ENCODE peak calls at places on chromosomes 16 and 17, in six cellular contexts. One of them, this sample, is unnamed.

GRCh38 chr17:28572294-28573099 is 1.2 kb upstream of the PIGS start:
- DNase-seq in right lobe of liver: no peak
- DNase-seq in EL: no peak
- DNase-seq in neural progenitor cell: no peak
- DNase-seq in activated gamma-delta T cell treated with Interleukin-2 at 50 U/mL for 16 hours: no peak
- DNase-seq in KG1: no peak
- DNase-seq in this sample: no peak

GRCh38 chr16:24610421-24610765 is 71.0 kb downstream of the RBBP6 start:
- DNase-seq in right lobe of liver: no peak
- DNase-seq in EL: peak; percentile 48
- DNase-seq in neural progenitor cell: peak; percentile 63
- DNase-seq in activated gamma-delta T cell treated with Interleukin-2 at 50 U/mL for 16 hours: no peak
- DNase-seq in KG1: no peak
- DNase-seq in this sample: peak; percentile 21

GRCh38 chr16:82544378-82544777 is 82.4 kb upstream of the CDH13 start:
- DNase-seq in right lobe of liver: no peak
- DNase-seq in EL: no peak
- DNase-seq in neural progenitor cell: no peak
- DNase-seq in activated gamma-delta T cell treated with Interleukin-2 at 50 U/mL for 16 hours: no peak
- DNase-seq in KG1: no peak
- DNase-seq in this sample: no peak

GRCh38 chr17:77400445-77400870 is 259.7 kb downstream of the SEC14L1 start:
- DNase-seq in right lobe of liver: no peak
- DNase-seq in EL: peak; percentile 37
- DNase-seq in neural progenitor cell: peak; percentile 59
- DNase-seq in activated gamma-delta T cell treated with Interleukin-2 at 50 U/mL for 16 hours: peak; percentile 76
- DNase-seq in KG1: peak; percentile 64
- DNase-seq in this sample: peak; percentile 58

GRCh38 chr16:3873482-3874173 is 6.9 kb downstream of the CREBBP start:
- DNase-seq in right lobe of liver: no peak
- DNase-seq in EL: no peak
- DNase-seq in neural progenitor cell: no peak
- DNase-seq in activated gamma-delta T cell treated with Interleukin-2 at 50 U/mL for 16 hours: no peak
- DNase-seq in KG1: no peak
- DNase-seq in this sample: no peak

GRCh38 chr17:3770471-3770870 is 30.5 kb downstream of the ITGAE start:
- DNase-seq in right lobe of liver: no peak
- DNase-seq in EL: no peak
- DNase-seq in neural progenitor cell: peak; percentile 15
- DNase-seq in activated gamma-delta T cell treated with Interleukin-2 at 50 U/mL for 16 hours: peak; percentile 78
- DNase-seq in KG1: peak; percentile 28
- DNase-seq in this sample: no peak

GRCh38 chr17:82639628-82640027 is 8.6 kb downstream of the WDR45B start:
- DNase-seq in right lobe of liver: no peak
- DNase-seq in EL: no peak
- DNase-seq in neural progenitor cell: no peak
- DNase-seq in activated gamma-delta T cell treated with Interleukin-2 at 50 U/mL for 16 hours: no peak
- DNase-seq in KG1: no peak
- DNase-seq in this sample: no peak

GRCh38 chr17:50184057-50184456 is 17.4 kb downstream of the COL1A1 start:
- DNase-seq in right lobe of liver: no peak
- DNase-seq in EL: no peak
- DNase-seq in neural progenitor cell: peak; percentile 59
- DNase-seq in activated gamma-delta T cell treated with Interleukin-2 at 50 U/mL for 16 hours: no peak
- DNase-seq in KG1: no peak
- DNase-seq in this sample: no peak

GRCh38 chr16:56972403-56972802 is 10.7 kb downstream of the CETP start:
- DNase-seq in right lobe of liver: no peak
- DNase-seq in EL: no peak
- DNase-seq in neural progenitor cell: no peak
- DNase-seq in activated gamma-delta T cell treated with Interleukin-2 at 50 U/mL for 16 hours: no peak
- DNase-seq in KG1: no peak
- DNase-seq in this sample: no peak

GRCh38 chr16:88306860-88307545 is 75.8 kb upstream of the ZNF469 start:
- DNase-seq in right lobe of liver: peak; percentile 31
- DNase-seq in EL: peak; percentile 96
- DNase-seq in neural progenitor cell: no peak
- DNase-seq in activated gamma-delta T cell treated with Interleukin-2 at 50 U/mL for 16 hours: no peak
- DNase-seq in KG1: no peak
- DNase-seq in this sample: peak; percentile 35

GRCh38 chr16:89152831-89153700 is 18.5 kb upstream of the CDH15 start:
- DNase-seq in right lobe of liver: peak; percentile 44
- DNase-seq in EL: no peak
- DNase-seq in neural progenitor cell: no peak
- DNase-seq in activated gamma-delta T cell treated with Interleukin-2 at 50 U/mL for 16 hours: no peak
- DNase-seq in KG1: no peak
- DNase-seq in this sample: no peak

GRCh38 chr17:1460233-1460632 is 4.2 kb upstream of the CRK start:
- DNase-seq in right lobe of liver: peak; percentile 95
- DNase-seq in EL: peak; percentile 37
- DNase-seq in neural progenitor cell: no peak
- DNase-seq in activated gamma-delta T cell treated with Interleukin-2 at 50 U/mL for 16 hours: no peak
- DNase-seq in KG1: no peak
- DNase-seq in this sample: peak; percentile 49

GRCh38 chr17:45020354-45021138 is 30.9 kb downstream of the DCAKD start:
- DNase-seq in right lobe of liver: no peak
- DNase-seq in EL: no peak
- DNase-seq in neural progenitor cell: peak; percentile 81
- DNase-seq in activated gamma-delta T cell treated with Interleukin-2 at 50 U/mL for 16 hours: no peak
- DNase-seq in KG1: no peak
- DNase-seq in this sample: peak; percentile 64

GRCh38 chr17:62819511-62820221 is 11.6 kb upstream of the MARCHF10 start:
- DNase-seq in right lobe of liver: no peak
- DNase-seq in EL: peak; percentile 98
- DNase-seq in neural progenitor cell: peak; percentile 67
- DNase-seq in activated gamma-delta T cell treated with Interleukin-2 at 50 U/mL for 16 hours: no peak
- DNase-seq in KG1: no peak
- DNase-seq in this sample: peak; percentile 90

GRCh38 chr16:66081967-66082366 is 284.5 kb upstream of the CDH5 start:
- DNase-seq in right lobe of liver: no peak
- DNase-seq in EL: peak; percentile 59
- DNase-seq in neural progenitor cell: no peak
- DNase-seq in activated gamma-delta T cell treated with Interleukin-2 at 50 U/mL for 16 hours: no peak
- DNase-seq in KG1: no peak
- DNase-seq in this sample: no peak

GRCh38 chr17:32361270-32361669 is 11.3 kb downstream of the ZNF207 start:
- DNase-seq in right lobe of liver: no peak
- DNase-seq in EL: no peak
- DNase-seq in neural progenitor cell: no peak
- DNase-seq in activated gamma-delta T cell treated with Interleukin-2 at 50 U/mL for 16 hours: no peak
- DNase-seq in KG1: no peak
- DNase-seq in this sample: no peak

GRCh38 chr17:39755550-39756375 is 18.0 kb downstream of the GRB7 start:
- DNase-seq in right lobe of liver: no peak
- DNase-seq in EL: no peak
- DNase-seq in neural progenitor cell: no peak
- DNase-seq in activated gamma-delta T cell treated with Interleukin-2 at 50 U/mL for 16 hours: peak; percentile 58
- DNase-seq in KG1: no peak
- DNase-seq in this sample: no peak

GRCh38 chr17:50363217-50364060 is 9.5 kb downstream of the MRPL27 start:
- DNase-seq in right lobe of liver: peak; percentile 41
- DNase-seq in EL: peak; percentile 41
- DNase-seq in neural progenitor cell: peak; percentile 94
- DNase-seq in activated gamma-delta T cell treated with Interleukin-2 at 50 U/mL for 16 hours: no peak
- DNase-seq in KG1: no peak
- DNase-seq in this sample: peak; percentile 25

GRCh38 chr16:12612598-12613101 is 191.0 kb downstream of the CPPED1 start:
- DNase-seq in right lobe of liver: no peak
- DNase-seq in EL: no peak
- DNase-seq in neural progenitor cell: no peak
- DNase-seq in activated gamma-delta T cell treated with Interleukin-2 at 50 U/mL for 16 hours: no peak
- DNase-seq in KG1: no peak
- DNase-seq in this sample: no peak

GRCh38 chr16:82201906-82202305 is 31.9 kb upstream of the MPHOSPH6 start:
- DNase-seq in right lobe of liver: no peak
- DNase-seq in EL: no peak
- DNase-seq in neural progenitor cell: no peak
- DNase-seq in activated gamma-delta T cell treated with Interleukin-2 at 50 U/mL for 16 hours: no peak
- DNase-seq in KG1: no peak
- DNase-seq in this sample: no peak

GRCh38 chr16:2460916-2461315 is 1.0 kb downstream of the TEDC2 start:
- DNase-seq in right lobe of liver: no peak
- DNase-seq in EL: no peak
- DNase-seq in neural progenitor cell: no peak
- DNase-seq in activated gamma-delta T cell treated with Interleukin-2 at 50 U/mL for 16 hours: no peak
- DNase-seq in KG1: no peak
- DNase-seq in this sample: no peak

GRCh38 chr17:33871720-33872535 is 383.2 kb upstream of the CCL2 start:
- DNase-seq in right lobe of liver: no peak
- DNase-seq in EL: peak; percentile 13
- DNase-seq in neural progenitor cell: no peak
- DNase-seq in activated gamma-delta T cell treated with Interleukin-2 at 50 U/mL for 16 hours: no peak
- DNase-seq in KG1: no peak
- DNase-seq in this sample: no peak

GRCh38 chr16:51864575-51864974 is 682.4 kb downstream of the TOX3 start:
- DNase-seq in right lobe of liver: no peak
- DNase-seq in EL: no peak
- DNase-seq in neural progenitor cell: no peak
- DNase-seq in activated gamma-delta T cell treated with Interleukin-2 at 50 U/mL for 16 hours: no peak
- DNase-seq in KG1: no peak
- DNase-seq in this sample: no peak

GRCh38 chr17:3772764-3773163 is 28.2 kb downstream of the ITGAE start:
- DNase-seq in right lobe of liver: peak; percentile 28
- DNase-seq in EL: no peak
- DNase-seq in neural progenitor cell: no peak
- DNase-seq in activated gamma-delta T cell treated with Interleukin-2 at 50 U/mL for 16 hours: no peak
- DNase-seq in KG1: no peak
- DNase-seq in this sample: no peak

GRCh38 chr16:1564325-1564724 is 30.9 kb downstream of the TMEM204 start:
- DNase-seq in right lobe of liver: no peak
- DNase-seq in EL: no peak
- DNase-seq in neural progenitor cell: no peak
- DNase-seq in activated gamma-delta T cell treated with Interleukin-2 at 50 U/mL for 16 hours: no peak
- DNase-seq in KG1: no peak
- DNase-seq in this sample: no peak

GRCh38 chr16:31134091-31134571 is 1.4 kb downstream of the PRSS8 start:
- DNase-seq in right lobe of liver: no peak
- DNase-seq in EL: no peak
- DNase-seq in neural progenitor cell: no peak
- DNase-seq in activated gamma-delta T cell treated with Interleukin-2 at 50 U/mL for 16 hours: no peak
- DNase-seq in KG1: no peak
- DNase-seq in this sample: no peak

GRCh38 chr17:29014716-29015115 is 8.9 kb upstream of the SEZ6 start:
- DNase-seq in right lobe of liver: no peak
- DNase-seq in EL: no peak
- DNase-seq in neural progenitor cell: no peak
- DNase-seq in activated gamma-delta T cell treated with Interleukin-2 at 50 U/mL for 16 hours: no peak
- DNase-seq in KG1: no peak
- DNase-seq in this sample: no peak

GRCh38 chr17:54968259-54968953 is at the start of the genes COX11 and STXBP4:
- DNase-seq in right lobe of liver: peak; percentile 98
- DNase-seq in EL: peak; percentile 95
- DNase-seq in neural progenitor cell: peak; percentile 97
- DNase-seq in activated gamma-delta T cell treated with Interleukin-2 at 50 U/mL for 16 hours: peak; percentile 92
- DNase-seq in KG1: peak; percentile 96
- DNase-seq in this sample: peak; percentile 98

GRCh38 chr17:17906418-17907215 is 65.6 kb downstream of the TOM1L2 start:
- DNase-seq in right lobe of liver: no peak
- DNase-seq in EL: no peak
- DNase-seq in neural progenitor cell: no peak
- DNase-seq in activated gamma-delta T cell treated with Interleukin-2 at 50 U/mL for 16 hours: no peak
- DNase-seq in KG1: no peak
- DNase-seq in this sample: peak; percentile 66

GRCh38 chr17:72411124-72411563 is 290.3 kb downstream of the SOX9 start:
- DNase-seq in right lobe of liver: no peak
- DNase-seq in EL: no peak
- DNase-seq in neural progenitor cell: no peak
- DNase-seq in activated gamma-delta T cell treated with Interleukin-2 at 50 U/mL for 16 hours: no peak
- DNase-seq in KG1: no peak
- DNase-seq in this sample: no peak

GRCh38 chr16:81462683-81463082 is 18.1 kb downstream of the CMIP start:
- DNase-seq in right lobe of liver: no peak
- DNase-seq in EL: no peak
- DNase-seq in neural progenitor cell: no peak
- DNase-seq in activated gamma-delta T cell treated with Interleukin-2 at 50 U/mL for 16 hours: no peak
- DNase-seq in KG1: no peak
- DNase-seq in this sample: no peak

GRCh38 chr17:31491794-31492171 is 100.3 kb downstream of the RAB11FIP4 start:
- DNase-seq in right lobe of liver: no peak
- DNase-seq in EL: no peak
- DNase-seq in neural progenitor cell: no peak
- DNase-seq in activated gamma-delta T cell treated with Interleukin-2 at 50 U/mL for 16 hours: no peak
- DNase-seq in KG1: no peak
- DNase-seq in this sample: no peak

GRCh38 chr16:79767597-79768280 is 167.2 kb upstream of the MAF start:
- DNase-seq in right lobe of liver: peak; percentile 68
- DNase-seq in EL: peak; percentile 30
- DNase-seq in neural progenitor cell: peak; percentile 78
- DNase-seq in activated gamma-delta T cell treated with Interleukin-2 at 50 U/mL for 16 hours: no peak
- DNase-seq in KG1: no peak
- DNase-seq in this sample: no peak

GRCh38 chr17:70420876-70421445 is 251.6 kb downstream of the KCNJ2 start:
- DNase-seq in right lobe of liver: no peak
- DNase-seq in EL: no peak
- DNase-seq in neural progenitor cell: no peak
- DNase-seq in activated gamma-delta T cell treated with Interleukin-2 at 50 U/mL for 16 hours: no peak
- DNase-seq in KG1: no peak
- DNase-seq in this sample: no peak

GRCh38 chr17:7818746-7819645 is 15.0 kb upstream of the KDM6B start:
- DNase-seq in right lobe of liver: peak; percentile 42
- DNase-seq in EL: no peak
- DNase-seq in neural progenitor cell: no peak
- DNase-seq in activated gamma-delta T cell treated with Interleukin-2 at 50 U/mL for 16 hours: no peak
- DNase-seq in KG1: no peak
- DNase-seq in this sample: no peak

GRCh38 chr16:87060026-87060986 is 256.9 kb downstream of the C16orf95 start:
- DNase-seq in right lobe of liver: no peak
- DNase-seq in EL: no peak
- DNase-seq in neural progenitor cell: peak; percentile 63
- DNase-seq in activated gamma-delta T cell treated with Interleukin-2 at 50 U/mL for 16 hours: no peak
- DNase-seq in KG1: no peak
- DNase-seq in this sample: peak; percentile 69

This sample was measured in endothelial cell of umbilical vein.